ENCODE peak calls at places on chromosomes 5 and 9, in seven cellular contexts. One of them, this sample, is unnamed.

GRCh38 chr9:116190997-116191396 is 37.4 kb downstream of the PAPPA start:
- DNase-seq in lower lobe of right lung: no peak
- DNase-seq in OCI-LY7: no peak
- DNase-seq in left ventricle myocardium inferior: no peak
- DNase-seq in nephron progenitor cell: no peak
- DNase-seq in choroid plexus epithelial cell: peak; percentile 72
- DNase-seq in body of pancreas: no peak
- DNase-seq in this sample: no peak

GRCh38 chr5:55538621-55539020 is 3.9 kb upstream of the PLPP1 start:
- DNase-seq in body of pancreas: no peak
- DNase-seq in choroid plexus epithelial cell: peak; percentile 27
- DNase-seq in nephron progenitor cell: no peak
- DNase-seq in OCI-LY7: peak; percentile 22
- DNase-seq in left ventricle myocardium inferior: no peak
- DNase-seq in lower lobe of right lung: no peak
- DNase-seq in this sample: no peak

GRCh38 chr5:157197088-157197487 is 16.4 kb downstream of the ITK start:
- DNase-seq in choroid plexus epithelial cell: no peak
- DNase-seq in OCI-LY7: no peak
- DNase-seq in lower lobe of right lung: no peak
- DNase-seq in left ventricle myocardium inferior: no peak
- DNase-seq in body of pancreas: no peak
- DNase-seq in nephron progenitor cell: no peak
- DNase-seq in this sample: no peak

GRCh38 chr9:83130541-83130940 is 67.6 kb upstream of the RASEF start:
- DNase-seq in OCI-LY7: no peak
- DNase-seq in choroid plexus epithelial cell: peak; percentile 17
- DNase-seq in lower lobe of right lung: no peak
- DNase-seq in nephron progenitor cell: no peak
- DNase-seq in left ventricle myocardium inferior: no peak
- DNase-seq in body of pancreas: no peak
- DNase-seq in this sample: no peak

GRCh38 chr9:76905984-76906861 is at the start of gene PRUNE2:
- DNase-seq in choroid plexus epithelial cell: peak; percentile 67
- DNase-seq in OCI-LY7: no peak
- DNase-seq in left ventricle myocardium inferior: peak; percentile 28
- DNase-seq in lower lobe of right lung: peak; percentile 76
- DNase-seq in body of pancreas: peak; percentile 82
- DNase-seq in nephron progenitor cell: peak; percentile 93
- DNase-seq in this sample: peak; percentile 80

GRCh38 chr9:93984860-93985259 is 29.7 kb upstream of the BARX1 start:
- DNase-seq in OCI-LY7: no peak
- DNase-seq in body of pancreas: no peak
- DNase-seq in choroid plexus epithelial cell: no peak
- DNase-seq in lower lobe of right lung: no peak
- DNase-seq in nephron progenitor cell: no peak
- DNase-seq in left ventricle myocardium inferior: no peak
- DNase-seq in this sample: no peak

GRCh38 chr5:43019615-43020293 is 20.4 kb downstream of the ANXA2R start:
- DNase-seq in OCI-LY7: peak; percentile 95
- DNase-seq in lower lobe of right lung: peak; percentile 81
- DNase-seq in body of pancreas: peak; percentile 75
- DNase-seq in left ventricle myocardium inferior: no peak
- DNase-seq in nephron progenitor cell: peak; percentile 45
- DNase-seq in choroid plexus epithelial cell: peak; percentile 92
- DNase-seq in this sample: peak; percentile 77

GRCh38 chr9:9901624-9902023 is 711.2 kb downstream of the PTPRD start:
- DNase-seq in left ventricle myocardium inferior: no peak
- DNase-seq in nephron progenitor cell: no peak
- DNase-seq in OCI-LY7: peak; percentile 36
- DNase-seq in lower lobe of right lung: no peak
- DNase-seq in body of pancreas: no peak
- DNase-seq in choroid plexus epithelial cell: no peak
- DNase-seq in this sample: no peak

GRCh38 chr9:117030254-117030768 is 343.2 kb downstream of the TRIM32 start:
- DNase-seq in lower lobe of right lung: no peak
- DNase-seq in body of pancreas: no peak
- DNase-seq in left ventricle myocardium inferior: no peak
- DNase-seq in nephron progenitor cell: no peak
- DNase-seq in choroid plexus epithelial cell: no peak
- DNase-seq in OCI-LY7: no peak
- DNase-seq in this sample: no peak

GRCh38 chr5:117488976-117489500 is 914.4 kb upstream of the SEMA6A start:
- DNase-seq in body of pancreas: no peak
- DNase-seq in left ventricle myocardium inferior: no peak
- DNase-seq in choroid plexus epithelial cell: no peak
- DNase-seq in lower lobe of right lung: no peak
- DNase-seq in OCI-LY7: no peak
- DNase-seq in nephron progenitor cell: no peak
- DNase-seq in this sample: no peak

GRCh38 chr5:150245111-150245789 is 44.3 kb downstream of the CAMK2A start:
- DNase-seq in lower lobe of right lung: no peak
- DNase-seq in OCI-LY7: no peak
- DNase-seq in body of pancreas: no peak
- DNase-seq in choroid plexus epithelial cell: peak; percentile 13
- DNase-seq in nephron progenitor cell: peak; percentile 58
- DNase-seq in left ventricle myocardium inferior: peak; percentile 74
- DNase-seq in this sample: no peak

GRCh38 chr9:114177423-114178064 is 22.2 kb downstream of the COL27A1 start:
- DNase-seq in nephron progenitor cell: no peak
- DNase-seq in left ventricle myocardium inferior: no peak
- DNase-seq in body of pancreas: no peak
- DNase-seq in lower lobe of right lung: no peak
- DNase-seq in OCI-LY7: no peak
- DNase-seq in choroid plexus epithelial cell: peak; percentile 46
- DNase-seq in this sample: no peak

GRCh38 chr5:136382071-136382470 is 16.7 kb upstream of the TRPC7 start:
- DNase-seq in nephron progenitor cell: no peak
- DNase-seq in lower lobe of right lung: no peak
- DNase-seq in body of pancreas: no peak
- DNase-seq in OCI-LY7: no peak
- DNase-seq in choroid plexus epithelial cell: no peak
- DNase-seq in left ventricle myocardium inferior: no peak
- DNase-seq in this sample: no peak

GRCh38 chr5:56561-57290 is 35.2 kb upstream of the PLEKHG4B start:
- DNase-seq in choroid plexus epithelial cell: peak; percentile 54
- DNase-seq in OCI-LY7: peak; percentile 33
- DNase-seq in body of pancreas: peak; percentile 26
- DNase-seq in nephron progenitor cell: peak; percentile 81
- DNase-seq in lower lobe of right lung: no peak
- DNase-seq in left ventricle myocardium inferior: no peak
- DNase-seq in this sample: no peak

GRCh38 chr5:143138839-143139238 is 264.6 kb downstream of the NR3C1 start:
- DNase-seq in nephron progenitor cell: no peak
- DNase-seq in choroid plexus epithelial cell: peak; percentile 17
- DNase-seq in lower lobe of right lung: no peak
- DNase-seq in body of pancreas: no peak
- DNase-seq in left ventricle myocardium inferior: no peak
- DNase-seq in OCI-LY7: no peak
- DNase-seq in this sample: no peak

GRCh38 chr5:96629774-96630173 is 32.4 kb upstream of the CAST start:
- DNase-seq in body of pancreas: no peak
- DNase-seq in choroid plexus epithelial cell: peak; percentile 97
- DNase-seq in nephron progenitor cell: no peak
- DNase-seq in OCI-LY7: no peak
- DNase-seq in lower lobe of right lung: no peak
- DNase-seq in left ventricle myocardium inferior: no peak
- DNase-seq in this sample: peak; percentile 70

GRCh38 chr5:177520906-177521513 is 4.2 kb upstream of the DDX41 start:
- DNase-seq in nephron progenitor cell: no peak
- DNase-seq in choroid plexus epithelial cell: no peak
- DNase-seq in OCI-LY7: peak; percentile 56
- DNase-seq in lower lobe of right lung: no peak
- DNase-seq in body of pancreas: no peak
- DNase-seq in left ventricle myocardium inferior: no peak
- DNase-seq in this sample: no peak

GRCh38 chr9:136138566-136138965 is 19.9 kb upstream of the TMEM250 start:
- DNase-seq in OCI-LY7: peak; percentile 74
- DNase-seq in nephron progenitor cell: peak; percentile 65
- DNase-seq in choroid plexus epithelial cell: peak; percentile 43
- DNase-seq in lower lobe of right lung: no peak
- DNase-seq in body of pancreas: peak; percentile 36
- DNase-seq in left ventricle myocardium inferior: no peak
- DNase-seq in this sample: peak; percentile 86

GRCh38 chr5:149420509-149421371 is 41.6 kb upstream of the IL17B start:
- DNase-seq in left ventricle myocardium inferior: no peak
- DNase-seq in OCI-LY7: no peak
- DNase-seq in choroid plexus epithelial cell: peak; percentile 90
- DNase-seq in lower lobe of right lung: no peak
- DNase-seq in nephron progenitor cell: no peak
- DNase-seq in body of pancreas: no peak
- DNase-seq in this sample: no peak

GRCh38 chr5:83374547-83374946 is 97.0 kb upstream of the VCAN start:
- DNase-seq in body of pancreas: no peak
- DNase-seq in OCI-LY7: no peak
- DNase-seq in lower lobe of right lung: no peak
- DNase-seq in nephron progenitor cell: no peak
- DNase-seq in left ventricle myocardium inferior: no peak
- DNase-seq in choroid plexus epithelial cell: peak; percentile 25
- DNase-seq in this sample: no peak

GRCh38 chr9:34370970-34371880 is 5.5 kb downstream of the MYORG start:
- DNase-seq in nephron progenitor cell: no peak
- DNase-seq in body of pancreas: no peak
- DNase-seq in OCI-LY7: no peak
- DNase-seq in choroid plexus epithelial cell: peak; percentile 12
- DNase-seq in left ventricle myocardium inferior: no peak
- DNase-seq in lower lobe of right lung: no peak
- DNase-seq in this sample: no peak

GRCh38 chr5:142399899-142400298 is 75.1 kb upstream of the SPRY4 start:
- DNase-seq in body of pancreas: no peak
- DNase-seq in OCI-LY7: no peak
- DNase-seq in left ventricle myocardium inferior: no peak
- DNase-seq in choroid plexus epithelial cell: no peak
- DNase-seq in nephron progenitor cell: no peak
- DNase-seq in lower lobe of right lung: no peak
- DNase-seq in this sample: no peak

GRCh38 chr5:125002727-125003598 is 256.5 kb upstream of the ZNF608 start:
- DNase-seq in lower lobe of right lung: no peak
- DNase-seq in choroid plexus epithelial cell: no peak
- DNase-seq in nephron progenitor cell: no peak
- DNase-seq in body of pancreas: no peak
- DNase-seq in OCI-LY7: no peak
- DNase-seq in left ventricle myocardium inferior: no peak
- DNase-seq in this sample: no peak

GRCh38 chr5:125006011-125006685 is 259.7 kb upstream of the ZNF608 start:
- DNase-seq in lower lobe of right lung: no peak
- DNase-seq in body of pancreas: no peak
- DNase-seq in nephron progenitor cell: peak; percentile 10
- DNase-seq in left ventricle myocardium inferior: no peak
- DNase-seq in choroid plexus epithelial cell: peak; percentile 3
- DNase-seq in OCI-LY7: peak; percentile 97
- DNase-seq in this sample: no peak

GRCh38 chr5:125005287-125005686 is 258.8 kb upstream of the ZNF608 start:
- DNase-seq in lower lobe of right lung: no peak
- DNase-seq in nephron progenitor cell: no peak
- DNase-seq in body of pancreas: no peak
- DNase-seq in choroid plexus epithelial cell: no peak
- DNase-seq in OCI-LY7: peak; percentile 68
- DNase-seq in left ventricle myocardium inferior: no peak
- DNase-seq in this sample: no peak

GRCh38 chr5:125004009-125004408 is 257.6 kb upstream of the ZNF608 start:
- DNase-seq in body of pancreas: no peak
- DNase-seq in lower lobe of right lung: no peak
- DNase-seq in OCI-LY7: no peak
- DNase-seq in left ventricle myocardium inferior: no peak
- DNase-seq in choroid plexus epithelial cell: no peak
- DNase-seq in nephron progenitor cell: no peak
- DNase-seq in this sample: no peak
- TF ChIP-seq CTCF in body of pancreas: no peak
- TF ChIP-seq CTCF in lower lobe of right lung: no peak
- TF ChIP-seq CTCF in OCI-LY7: no peak
- TF ChIP-seq CTCF in left ventricle myocardium inferior: no peak
- TF ChIP-seq CTCF in choroid plexus epithelial cell: no peak
- TF ChIP-seq CTCF in nephron progenitor cell: no peak
- TF ChIP-seq CTCF in this sample: no peak

GRCh38 chr9:121860213-121860612 is 208.8 kb downstream of the DAB2IP start:
- DNase-seq in OCI-LY7: no peak
- DNase-seq in body of pancreas: no peak
- DNase-seq in left ventricle myocardium inferior: no peak
- DNase-seq in choroid plexus epithelial cell: no peak
- DNase-seq in nephron progenitor cell: no peak
- DNase-seq in lower lobe of right lung: no peak
- DNase-seq in this sample: no peak

GRCh38 chr9:121862973-121863372 is 211.5 kb downstream of the DAB2IP start:
- DNase-seq in nephron progenitor cell: no peak
- DNase-seq in choroid plexus epithelial cell: no peak
- DNase-seq in body of pancreas: no peak
- DNase-seq in OCI-LY7: no peak
- DNase-seq in lower lobe of right lung: no peak
- DNase-seq in left ventricle myocardium inferior: no peak
- DNase-seq in this sample: no peak

GRCh38 chr9:121862371-121862970 is 211.0 kb downstream of the DAB2IP start:
- DNase-seq in nephron progenitor cell: no peak
- DNase-seq in left ventricle myocardium inferior: no peak
- DNase-seq in choroid plexus epithelial cell: no peak
- DNase-seq in lower lobe of right lung: no peak
- DNase-seq in OCI-LY7: no peak
- DNase-seq in body of pancreas: no peak
- DNase-seq in this sample: no peak

GRCh38 chr9:121860744-121861143 is 209.3 kb downstream of the DAB2IP start:
- DNase-seq in OCI-LY7: no peak
- DNase-seq in left ventricle myocardium inferior: peak; percentile 55
- DNase-seq in lower lobe of right lung: no peak
- DNase-seq in nephron progenitor cell: no peak
- DNase-seq in body of pancreas: peak; percentile 43
- DNase-seq in choroid plexus epithelial cell: peak; percentile 96
- DNase-seq in this sample: no peak

GRCh38 chr9:121861501-121862180 is 210.2 kb downstream of the DAB2IP start:
- DNase-seq in left ventricle myocardium inferior: peak; percentile 37
- DNase-seq in lower lobe of right lung: no peak
- DNase-seq in choroid plexus epithelial cell: peak; percentile 41
- DNase-seq in body of pancreas: peak; percentile 21
- DNase-seq in nephron progenitor cell: peak; percentile 45
- DNase-seq in OCI-LY7: peak; percentile 45
- DNase-seq in this sample: peak; percentile 95
- TF ChIP-seq CTCF in left ventricle myocardium inferior: peak; percentile 75
- TF ChIP-seq CTCF in lower lobe of right lung: peak; percentile 51
- TF ChIP-seq CTCF in choroid plexus epithelial cell: peak; percentile 67
- TF ChIP-seq CTCF in body of pancreas: no peak
- TF ChIP-seq CTCF in nephron progenitor cell: peak; percentile 43
- TF ChIP-seq CTCF in OCI-LY7: peak; percentile 65
- TF ChIP-seq CTCF in this sample: peak; percentile 96

DNA sequence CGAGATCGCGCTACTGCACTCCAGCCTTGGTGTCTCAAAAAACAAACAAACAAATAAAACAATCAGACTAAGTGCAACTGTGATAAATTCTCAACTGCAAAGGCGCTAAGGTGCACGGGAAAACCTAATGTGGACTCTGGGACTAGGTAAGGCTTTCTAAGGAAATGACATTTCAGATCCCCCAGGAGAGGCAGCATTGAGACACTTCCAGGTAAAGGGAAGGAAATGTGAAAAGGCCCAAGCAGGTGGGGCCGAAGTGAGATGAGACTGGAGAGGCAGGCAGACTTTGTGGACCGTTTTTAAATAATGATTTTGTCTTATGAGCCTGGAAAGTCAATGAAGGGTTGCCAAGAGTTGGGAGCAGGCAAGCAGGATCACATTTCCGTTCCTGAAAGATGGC is 1.9 kb upstream of the APBA1 start:
- DNase-seq in body of pancreas: no peak
- DNase-seq in choroid plexus epithelial cell: no peak
- DNase-seq in nephron progenitor cell: no peak
- DNase-seq in left ventricle myocardium inferior: no peak
- DNase-seq in OCI-LY7: no peak
- DNase-seq in lower lobe of right lung: no peak
- DNase-seq in this sample: peak; percentile 33
- TF ChIP-seq CTCF in body of pancreas: no peak
- TF ChIP-seq CTCF in choroid plexus epithelial cell: no peak
- TF ChIP-seq CTCF in nephron progenitor cell: no peak
- TF ChIP-seq CTCF in left ventricle myocardium inferior: no peak
- TF ChIP-seq CTCF in OCI-LY7: no peak
- TF ChIP-seq CTCF in lower lobe of right lung: no peak
- TF ChIP-seq CTCF in this sample: peak; percentile 18

GRCh38 chr9:4741365-4742031 is 496 bp upstream of the AK3 start:
- DNase-seq in nephron progenitor cell: no peak
- DNase-seq in OCI-LY7: peak; percentile 28
- DNase-seq in lower lobe of right lung: no peak
- DNase-seq in body of pancreas: peak; percentile 66
- DNase-seq in left ventricle myocardium inferior: peak; percentile 47
- DNase-seq in choroid plexus epithelial cell: peak; percentile 24
- DNase-seq in this sample: no peak
- TF ChIP-seq CTCF in nephron progenitor cell: no peak
- TF ChIP-seq CTCF in OCI-LY7: peak; percentile 9
- TF ChIP-seq CTCF in lower lobe of right lung: peak; percentile 5
- TF ChIP-seq CTCF in body of pancreas: no peak
- TF ChIP-seq CTCF in left ventricle myocardium inferior: no peak
- TF ChIP-seq CTCF in choroid plexus epithelial cell: peak; percentile 11
- TF ChIP-seq CTCF in this sample: no peak

This sample was measured in WERI-Rb-1.